ENCODE peak calls at places on chromosomes 16 and 17, in nine cellular contexts. C, A, S, V, D, P, B, W and L are unnamed samples.

GRCh38 chr17:1260762-1261161 is 9.5 kb upstream of the BHLHA9 start:
- DNase-seq in P (no peak), W (no peak), D (no peak), A (no peak), V (no peak), B (no peak), S (no peak), C (no peak), L (no peak)

GRCh38 chr16:67926181-67926742 is 5.4 kb downstream of the CTRL start:
- DNase-seq in A (peak), S (no peak), C (peak), V (no peak), B (no peak), P (no peak), D (no peak), W (no peak), L (no peak)

GRCh38 chr16:49084628-49085390 is 196.8 kb downstream of the CBLN1 start:
- DNase-seq in W (no peak), B (no peak), D (no peak), A (no peak), V (no peak), C (no peak), P (no peak), S (no peak), L (no peak)

GRCh38 chr17:81527591-81528383 is at the start of gene FSCN2:
- DNase-seq in C (peak), D (no peak), A (no peak), B (no peak), V (no peak), S (no peak), W (no peak), P (no peak), L (peak)

GRCh38 chr16:50802958-50803357 is 61.1 kb downstream of the CYLD start:
- DNase-seq in V (no peak), A (no peak), P (no peak), W (no peak), B (no peak), S (no peak), D (no peak), C (no peak), L (no peak)

GRCh38 chr17:28169621-28170349 is 127.3 kb downstream of the NLK start:
- DNase-seq in D (no peak), B (no peak), P (no peak), W (no peak), C (no peak), A (no peak), S (no peak), V (no peak), L (no peak)

GRCh38 chr17:43547659-43548256 is 1.6 kb upstream of the ETV4 start:
- DNase-seq in D (no peak), W (no peak), B (no peak), C (no peak), V (no peak), S (no peak), A (no peak), P (no peak), L (no peak)

GRCh38 chr16:17556276-17557052 is 85.7 kb upstream of the XYLT1 start:
- DNase-seq in V (no peak), S (no peak), C (peak), P (no peak), D (peak), A (no peak), W (no peak), B (no peak), L (no peak)

GRCh38 chr17:62662855-62663254 is 35.4 kb downstream of the MRC2 start:
- DNase-seq in W (no peak), C (no peak), B (no peak), A (no peak), V (no peak), P (no peak), S (no peak), D (no peak), L (no peak)

GRCh38 chr16:74186589-74186988 is 110.0 kb upstream of the PSMD7 start:
- DNase-seq in C (no peak), B (no peak), D (no peak), V (no peak), S (no peak), A (no peak), P (no peak), W (no peak), L (no peak)

GRCh38 chr16:19167710-19168172 is 299 bp upstream of the SYT17 start:
- DNase-seq in V (no peak), P (peak), D (peak), W (peak), B (peak), S (no peak), A (peak), C (peak), L (peak)

GRCh38 chr17:72588961-72589360 is 468.1 kb downstream of the SOX9 start:
- DNase-seq in B (no peak), V (no peak), P (peak), D (peak), W (peak), C (no peak), A (peak), S (no peak), L (no peak)

GRCh38 chr17:12348476-12348875 is 317.2 kb upstream of the MYOCD start:
- DNase-seq in D (no peak), B (no peak), W (no peak), S (no peak), P (no peak), V (no peak), A (no peak), C (no peak), L (no peak)

GRCh38 chr16:711548-712320 is 3.2 kb upstream of the METRN start:
- DNase-seq in A (peak), D (peak), V (peak), B (peak), P (no peak), S (peak), C (peak), W (peak), L (peak)

GRCh38 chr17:601462-602303 is 113.0 kb downstream of the VPS53 start:
- DNase-seq in S (no peak), C (peak), D (no peak), P (no peak), W (no peak), B (no peak), A (no peak), V (no peak), L (no peak)

GRCh38 chr17:8152112-8152775 is at the start of gene PER1:
- DNase-seq in S (peak), D (peak), P (peak), A (peak), V (peak), C (peak), W (peak), B (peak), L (peak)

GRCh38 chr16:269061-269796 is 6.5 kb downstream of the RGS11 start:
- DNase-seq in A (no peak), V (no peak), C (no peak), D (no peak), S (no peak), P (no peak), B (peak), W (no peak), L (no peak)

GRCh38 chr16:52812945-52813556 is 239.6 kb downstream of the CHD9NB start:
- DNase-seq in V (no peak), A (no peak), C (no peak), W (no peak), D (peak), B (no peak), P (no peak), S (no peak), L (no peak)

GRCh38 chr16:88297178-88297720 is 85.5 kb upstream of the ZNF469 start:
- DNase-seq in B (no peak), A (no peak), D (no peak), V (no peak), P (no peak), W (no peak), C (peak), S (no peak), L (no peak)

GRCh38 chr17:17403899-17404576 is 72.8 kb upstream of the MED9 start:
- DNase-seq in B (no peak), P (no peak), A (peak), C (no peak), D (no peak), V (peak), S (no peak), W (no peak), L (no peak)

GRCh38 chr16:30527635-30528178 is 1.3 kb upstream of the ZNF768 start:
- DNase-seq in B (no peak), W (no peak), A (peak), P (no peak), S (no peak), C (peak), V (peak), D (peak), L (no peak)

GRCh38 chr17:19630035-19630434 is 18.5 kb upstream of the ALDH3A2 start:
- DNase-seq in C (no peak), A (no peak), B (no peak), V (no peak), W (no peak), D (no peak), S (no peak), P (no peak), L (no peak)

GRCh38 chr16:79067600-79067999 is 532.9 kb downstream of the MAF start:
- DNase-seq in P (no peak), B (no peak), A (peak), W (no peak), C (no peak), D (peak), V (no peak), S (no peak), L (no peak)

GRCh38 chr17:57916925-57917858 is 38.0 kb downstream of the CUEDC1 start:
- DNase-seq in S (no peak), P (no peak), W (peak), C (no peak), B (no peak), V (peak), D (peak), A (no peak), L (peak)

GRCh38 chr17:2275722-2276121 is 27.9 kb downstream of the SMG6 start:
- DNase-seq in S (no peak), D (no peak), P (no peak), W (no peak), B (no peak), C (no peak), V (peak), A (no peak), L (no peak)

GRCh38 chr17:77281024-77281903 is 140.5 kb downstream of the SEC14L1 start:
- DNase-seq in C (peak), P (peak), S (peak), W (peak), V (peak), A (peak), B (peak), D (peak), L (peak)

GRCh38 chr17:19713462-19713861 is 2.9 kb downstream of the SLC47A2 start:
- DNase-seq in C (no peak), P (no peak), S (no peak), V (no peak), B (no peak), A (no peak), D (no peak), W (no peak), L (no peak)